ENCODE peak calls at places on chromosomes 13 and 19, in six cellular contexts. L is ureter; J is AG09319; X is coronary artery; Q is A172; O is activated T-helper 1 cell treated with anti-CD3 and anti-CD28 coated beads, Interleukin-12 subunit alpha, Interleukin-12 subunit beta, Interleukin-2, Interleukin-4 antibody, amounts not matched to agents 30 ng/mL and 10 ng/mL and 1 ng/mL, durations not matched to agents 14 hours and 24 hours and 36 hours. I is an unnamed sample.

GRCh38 chr13:113531041-113531873 is 40.7 kb upstream of the DCUN1D2 start:
- DNase-seq in X (no peak), L (no peak), Q (no peak), O (no peak), J (no peak), I (no peak)

GRCh38 chr13:113919761-113920160 is 54.1 kb downstream of the C13orf46 start:
- DNase-seq in L (peak), J (no peak), Q (no peak), O (no peak), X (peak), I (no peak)

GRCh38 chr13:23509781-23510543 is 60.2 kb upstream of the TNFRSF19 start:
- DNase-seq in J (no peak), X (no peak), Q (peak), O (no peak), L (no peak), I (no peak)

GRCh38 chr13:52399708-52400107 is 6.3 kb downstream of the THSD1 start:
- DNase-seq in O (no peak), Q (no peak), L (no peak), J (no peak), X (no peak), I (no peak)

GRCh38 chr13:77902319-77902963 is 16.2 kb downstream of the EDNRB start:
- DNase-seq in J (no peak), X (no peak), O (no peak), L (no peak), Q (no peak), I (no peak)

GRCh38 chr19:38685666-38686529 is 38.4 kb downstream of the ACTN4 start:
- DNase-seq in O (no peak), J (no peak), Q (no peak), L (no peak), X (no peak), I (no peak)

GRCh38 chr19:38815059-38816001 is 2.6 kb upstream of the LGALS4 start:
- DNase-seq in Q (no peak), L (no peak), O (no peak), J (no peak), X (no peak), I (no peak)

GRCh38 chr19:4575978-4576933 is 16.8 kb upstream of the SEMA6B start:
- DNase-seq in J (no peak), X (no peak), L (peak), Q (peak), O (peak), I (peak)

GRCh38 chr19:35040826-35041547 is 534 bp upstream of the HPN start:
- DNase-seq in X (no peak), L (peak), Q (no peak), J (no peak), O (no peak), I (peak)

GRCh38 chr13:103188688-103189326 is 122.6 kb upstream of the SLC10A2 start:
- DNase-seq in J (no peak), X (no peak), O (no peak), L (no peak), Q (no peak), I (no peak)

GRCh38 chr19:11027381-11027780 is 61.9 kb upstream of the LDLR start:
- DNase-seq in J (no peak), Q (no peak), O (no peak), L (no peak), X (no peak), I (no peak)

GRCh38 chr19:10112895-10113591 is 1.6 kb downstream of the P2RY11 start:
- DNase-seq in X (no peak), O (peak), L (no peak), Q (no peak), J (no peak), I (peak)

GRCh38 chr13:50650936-50651638 is 192.4 kb downstream of the DLEU7 start:
- DNase-seq in Q (peak), O (no peak), L (no peak), J (peak), X (no peak), I (no peak)

GRCh38 chr13:74040200-74040599 is 94.0 kb downstream of the KLF12 start:
- DNase-seq in L (no peak), J (no peak), Q (peak), X (no peak), O (no peak), I (no peak)

GRCh38 chr13:30785146-30785845 is 50.0 kb downstream of the ALOX5AP start:
- DNase-seq in L (no peak), J (no peak), O (no peak), X (no peak), Q (no peak), I (no peak)

GRCh38 chr19:29672319-29672932 is 7.2 kb downstream of the PLEKHF1 start:
- DNase-seq in O (no peak), J (no peak), Q (no peak), X (no peak), L (no peak), I (no peak)

GRCh38 chr19:1270168-1270853 is 1.2 kb downstream of the CIRBP start:
- DNase-seq in Q (peak), L (no peak), O (no peak), X (no peak), J (no peak), I (no peak)

GRCh38 chr13:36919833-36920611 is at the start of gene SMAD9:
- DNase-seq in J (no peak), X (no peak), Q (peak), O (no peak), L (peak), I (no peak)

GRCh38 chr19:49347835-49348234 is 12.6 kb downstream of the CD37 start:
- DNase-seq in Q (peak), J (peak), L (no peak), X (no peak), O (no peak), I (no peak)

GRCh38 chr13:27625839-27626238 is 4.1 kb downstream of the POLR1D start:
- DNase-seq in Q (no peak), X (no peak), J (no peak), O (no peak), L (no peak), I (no peak)

GRCh38 chr13:107025991-107026390 is 458.1 kb upstream of the ARGLU1 start:
- DNase-seq in L (peak), Q (no peak), O (no peak), J (no peak), X (peak), I (no peak)

GRCh38 chr13:79404985-79405384 is 1.1 kb downstream of the RBM26 start:
- DNase-seq in Q (no peak), X (no peak), O (no peak), J (no peak), L (no peak), I (no peak)

GRCh38 chr19:3482507-3483225 is 575 bp downstream of the SMIM44 start:
- DNase-seq in L (no peak), Q (no peak), X (no peak), O (no peak), J (no peak), I (no peak)

I was measured in naive B cell.